ENCODE peak calls at places on chromosomes 3 and 15, in eight cellular contexts. One of them, this sample, is unnamed.

GRCh38 chr3:48151807-48152427 is 36.3 kb downstream of the CDC25A start:
- DNase-seq in tibial artery: no peak
- DNase-seq in H9: no peak
- DNase-seq in cardiac muscle cell: no peak
- DNase-seq in testis: peak
- DNase-seq in B cell: no peak
- DNase-seq in Calu3: no peak
- DNase-seq in adrenal gland: peak
- DNase-seq in this sample: no peak

GRCh38 chr3:147419062-147419701 is 10.0 kb downstream of the ZIC1 start:
- DNase-seq in tibial artery: no peak
- DNase-seq in H9: peak
- DNase-seq in cardiac muscle cell: peak
- DNase-seq in testis: peak
- DNase-seq in B cell: peak
- DNase-seq in Calu3: no peak
- DNase-seq in adrenal gland: peak
- DNase-seq in this sample: no peak

GRCh38 chr3:1929788-1930414 is 168.8 kb upstream of the CNTN4 start:
- DNase-seq in tibial artery: no peak
- DNase-seq in H9: no peak
- DNase-seq in cardiac muscle cell: no peak
- DNase-seq in testis: no peak
- DNase-seq in B cell: no peak
- DNase-seq in Calu3: no peak
- DNase-seq in adrenal gland: no peak
- DNase-seq in this sample: no peak

GRCh38 chr15:88541709-88542341 is 4.7 kb downstream of the DET1 start:
- DNase-seq in tibial artery: no peak
- DNase-seq in H9: no peak
- DNase-seq in cardiac muscle cell: no peak
- DNase-seq in testis: no peak
- DNase-seq in B cell: no peak
- DNase-seq in Calu3: no peak
- DNase-seq in adrenal gland: no peak
- DNase-seq in this sample: no peak

GRCh38 chr15:57364282-57365007 is 11.9 kb upstream of the CGNL1 start:
- DNase-seq in tibial artery: no peak
- DNase-seq in H9: peak
- DNase-seq in cardiac muscle cell: peak
- DNase-seq in testis: no peak
- DNase-seq in B cell: no peak
- DNase-seq in Calu3: no peak
- DNase-seq in adrenal gland: no peak
- DNase-seq in this sample: no peak

GRCh38 chr3:48407542-48408099 is 22.3 kb downstream of the PLXNB1 start:
- DNase-seq in tibial artery: peak
- DNase-seq in H9: no peak
- DNase-seq in cardiac muscle cell: no peak
- DNase-seq in testis: peak
- DNase-seq in B cell: peak
- DNase-seq in Calu3: no peak
- DNase-seq in adrenal gland: peak
- DNase-seq in this sample: no peak

GRCh38 chr15:62549345-62549970 is 384.4 kb upstream of the C2CD4B start:
- DNase-seq in tibial artery: no peak
- DNase-seq in H9: no peak
- DNase-seq in cardiac muscle cell: peak
- DNase-seq in testis: peak
- DNase-seq in B cell: no peak
- DNase-seq in Calu3: peak
- DNase-seq in adrenal gland: no peak
- DNase-seq in this sample: no peak

GRCh38 chr15:34951993-34952392 is 17.5 kb downstream of the AQR start:
- DNase-seq in tibial artery: no peak
- DNase-seq in H9: no peak
- DNase-seq in cardiac muscle cell: no peak
- DNase-seq in testis: no peak
- DNase-seq in B cell: no peak
- DNase-seq in Calu3: no peak
- DNase-seq in adrenal gland: no peak
- DNase-seq in this sample: no peak

GRCh38 chr3:30871720-30872119 is 22.7 kb downstream of the GADL1 start:
- DNase-seq in tibial artery: no peak
- DNase-seq in H9: no peak
- DNase-seq in cardiac muscle cell: no peak
- DNase-seq in testis: no peak
- DNase-seq in B cell: no peak
- DNase-seq in Calu3: no peak
- DNase-seq in adrenal gland: no peak
- DNase-seq in this sample: no peak

GRCh38 chr15:81229596-81229995 is 32.9 kb downstream of the IL16 start:
- DNase-seq in tibial artery: peak
- DNase-seq in H9: no peak
- DNase-seq in cardiac muscle cell: no peak
- DNase-seq in testis: no peak
- DNase-seq in B cell: no peak
- DNase-seq in Calu3: no peak
- DNase-seq in adrenal gland: no peak
- DNase-seq in this sample: no peak

GRCh38 chr3:126476166-126476975 is 680 bp upstream of the ZXDC start:
- DNase-seq in tibial artery: no peak
- DNase-seq in H9: peak
- DNase-seq in cardiac muscle cell: no peak
- DNase-seq in testis: no peak
- DNase-seq in B cell: no peak
- DNase-seq in Calu3: peak
- DNase-seq in adrenal gland: peak
- DNase-seq in this sample: peak

GRCh38 chr3:175735866-175736265 is 876.7 kb downstream of the NAALADL2 start:
- DNase-seq in tibial artery: no peak
- DNase-seq in H9: no peak
- DNase-seq in cardiac muscle cell: no peak
- DNase-seq in testis: no peak
- DNase-seq in B cell: no peak
- DNase-seq in Calu3: no peak
- DNase-seq in adrenal gland: no peak
- DNase-seq in this sample: no peak

GRCh38 chr15:74179983-74180688 is 6.6 kb downstream of the ISLR start:
- DNase-seq in tibial artery: no peak
- DNase-seq in H9: no peak
- DNase-seq in cardiac muscle cell: no peak
- DNase-seq in testis: no peak
- DNase-seq in B cell: no peak
- DNase-seq in Calu3: no peak
- DNase-seq in adrenal gland: no peak
- DNase-seq in this sample: no peak

DNA sequence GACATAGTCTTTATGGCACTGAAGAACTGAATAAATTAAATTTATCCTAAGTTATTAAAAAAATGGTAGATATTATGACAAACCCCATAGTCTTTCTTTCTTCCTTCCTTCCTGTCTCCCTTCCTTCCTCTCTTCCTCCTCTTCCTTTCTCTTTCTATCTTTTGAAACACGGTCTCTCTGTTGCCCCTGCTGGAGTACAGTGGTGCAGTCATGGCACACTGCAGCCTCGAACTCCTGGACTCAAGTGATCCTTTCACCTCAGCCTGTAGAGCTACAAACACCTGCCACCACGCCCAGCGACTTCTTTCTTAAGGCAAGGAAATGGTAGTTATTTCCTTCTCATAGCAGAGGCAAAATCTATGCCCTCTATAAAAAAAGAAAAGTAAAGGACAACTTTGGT is 354.6 kb downstream of the GAP43 start:
- DNase-seq in tibial artery: no peak
- DNase-seq in H9: no peak
- DNase-seq in cardiac muscle cell: no peak
- DNase-seq in testis: no peak
- DNase-seq in B cell: no peak
- DNase-seq in Calu3: no peak
- DNase-seq in adrenal gland: no peak
- DNase-seq in this sample: no peak
- TF ChIP-seq CTCF in tibial artery: no peak
- TF ChIP-seq CTCF in H9: peak
- TF ChIP-seq CTCF in cardiac muscle cell: no peak
- TF ChIP-seq CTCF in testis: no peak
- TF ChIP-seq CTCF in B cell: no peak
- TF ChIP-seq CTCF in Calu3: no peak
- TF ChIP-seq CTCF in adrenal gland: no peak
- TF ChIP-seq CTCF in this sample: no peak

DNA sequence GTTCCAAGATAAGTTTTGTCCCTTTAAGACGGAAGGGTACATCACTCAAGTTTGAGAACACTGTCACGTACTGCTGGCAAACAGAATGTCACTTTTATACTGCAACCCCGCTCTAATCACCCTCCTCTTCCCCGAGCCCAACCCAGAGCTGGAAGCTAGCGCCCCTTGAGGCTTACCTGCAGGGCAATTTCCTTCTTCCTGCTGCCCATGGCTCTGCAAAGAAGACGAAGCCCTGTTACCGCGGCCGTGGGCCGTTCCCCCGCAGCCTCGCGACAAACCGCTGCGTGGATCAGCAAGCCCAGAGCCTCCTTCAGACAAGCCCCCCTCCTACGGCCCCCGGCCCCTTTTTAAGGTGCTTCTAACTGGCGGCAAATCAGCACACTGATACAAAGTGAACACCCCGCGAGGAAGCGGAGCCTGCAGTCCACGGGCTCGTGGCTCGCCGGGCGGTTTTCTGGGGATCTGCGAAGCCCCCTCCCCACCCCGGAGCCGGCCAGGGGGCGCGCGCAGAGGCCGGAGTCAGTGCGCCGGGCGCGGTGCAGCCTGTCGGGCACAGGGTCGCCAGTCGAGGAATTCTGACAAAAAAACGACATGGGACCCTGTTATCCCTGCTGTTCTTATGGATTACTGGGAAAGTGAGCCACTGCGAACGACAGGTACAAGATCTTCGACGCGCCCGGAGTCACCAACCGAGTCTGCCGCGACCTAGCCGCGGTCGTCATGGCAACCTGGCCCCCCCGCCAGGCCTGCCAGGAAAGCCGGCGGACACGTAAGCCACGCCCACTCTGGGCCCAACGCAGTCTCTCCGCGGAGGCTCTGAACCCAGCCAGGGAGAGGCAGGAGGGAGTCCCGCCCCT is at the start of gene NME9:
- DNase-seq in tibial artery: peak
- DNase-seq in H9: peak
- DNase-seq in cardiac muscle cell: peak
- DNase-seq in testis: peak
- DNase-seq in B cell: peak
- DNase-seq in Calu3: peak
- DNase-seq in adrenal gland: peak
- DNase-seq in this sample: peak
- TF ChIP-seq CTCF in tibial artery: peak
- TF ChIP-seq CTCF in H9: peak
- TF ChIP-seq CTCF in cardiac muscle cell: peak
- TF ChIP-seq CTCF in testis: no peak
- TF ChIP-seq CTCF in B cell: peak
- TF ChIP-seq CTCF in Calu3: peak
- TF ChIP-seq CTCF in adrenal gland: peak
- TF ChIP-seq CTCF in this sample: peak

GRCh38 chr15:91783001-91783400 is 70.5 kb upstream of the SLCO3A1 start:
- DNase-seq in tibial artery: no peak
- DNase-seq in H9: no peak
- DNase-seq in cardiac muscle cell: no peak
- DNase-seq in testis: no peak
- DNase-seq in B cell: no peak
- DNase-seq in Calu3: no peak
- DNase-seq in adrenal gland: no peak
- DNase-seq in this sample: no peak
- TF ChIP-seq CTCF in tibial artery: no peak
- TF ChIP-seq CTCF in H9: no peak
- TF ChIP-seq CTCF in cardiac muscle cell: no peak
- TF ChIP-seq CTCF in testis: no peak
- TF ChIP-seq CTCF in B cell: no peak
- TF ChIP-seq CTCF in Calu3: no peak
- TF ChIP-seq CTCF in adrenal gland: no peak
- TF ChIP-seq CTCF in this sample: no peak

DNA sequence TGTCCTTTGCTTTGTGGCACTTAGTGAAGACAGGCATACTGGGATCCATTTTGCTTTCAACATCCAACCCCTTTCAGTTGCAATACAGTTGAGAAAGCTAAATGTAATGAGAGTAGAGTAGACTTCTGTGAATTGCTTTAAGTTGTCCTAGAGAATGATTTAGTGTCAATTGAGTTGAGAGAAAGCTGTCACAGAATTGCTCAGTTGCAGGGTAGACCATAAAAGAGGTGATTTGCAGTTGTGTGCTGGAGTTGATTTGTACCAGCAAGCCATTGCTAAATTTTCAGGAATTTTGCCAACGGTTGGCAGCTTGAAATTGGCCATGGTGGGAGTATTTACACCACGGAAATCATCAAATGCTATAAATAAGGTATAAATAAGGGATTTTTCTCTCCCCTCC is 2.2 kb downstream of the ABHD5 start:
- DNase-seq in tibial artery: no peak
- DNase-seq in H9: no peak
- DNase-seq in cardiac muscle cell: no peak
- DNase-seq in testis: no peak
- DNase-seq in B cell: no peak
- DNase-seq in Calu3: no peak
- DNase-seq in adrenal gland: no peak
- DNase-seq in this sample: no peak
- TF ChIP-seq CTCF in tibial artery: no peak
- TF ChIP-seq CTCF in H9: no peak
- TF ChIP-seq CTCF in cardiac muscle cell: no peak
- TF ChIP-seq CTCF in testis: no peak
- TF ChIP-seq CTCF in B cell: no peak
- TF ChIP-seq CTCF in Calu3: no peak
- TF ChIP-seq CTCF in adrenal gland: no peak
- TF ChIP-seq CTCF in this sample: no peak

DNA sequence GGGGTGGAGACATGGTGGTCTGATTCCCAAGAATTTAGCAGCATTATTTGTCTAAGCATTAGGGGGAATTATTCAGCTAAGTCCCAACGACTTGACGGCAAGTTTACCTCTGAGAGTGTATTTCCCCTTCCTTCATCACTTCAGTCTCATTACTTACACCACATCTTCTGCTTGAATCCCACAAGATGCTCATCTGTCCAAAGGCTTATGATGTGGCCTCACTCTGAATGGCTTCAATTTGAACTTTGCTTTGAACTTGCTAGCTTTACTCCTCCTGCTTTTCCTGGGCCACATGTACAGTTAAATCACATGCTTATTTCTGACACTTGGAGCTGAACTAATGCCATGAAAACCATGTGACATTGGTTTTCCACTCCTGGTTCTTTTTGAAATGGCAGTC is 231.3 kb upstream of the SATB1 start:
- DNase-seq in tibial artery: no peak
- DNase-seq in H9: no peak
- DNase-seq in cardiac muscle cell: no peak
- DNase-seq in testis: no peak
- DNase-seq in B cell: no peak
- DNase-seq in Calu3: no peak
- DNase-seq in adrenal gland: no peak
- DNase-seq in this sample: no peak
- TF ChIP-seq CTCF in tibial artery: no peak
- TF ChIP-seq CTCF in H9: no peak
- TF ChIP-seq CTCF in cardiac muscle cell: no peak
- TF ChIP-seq CTCF in testis: no peak
- TF ChIP-seq CTCF in B cell: no peak
- TF ChIP-seq CTCF in Calu3: no peak
- TF ChIP-seq CTCF in adrenal gland: no peak
- TF ChIP-seq CTCF in this sample: no peak

This sample was measured in progenitor cell of endocrine pancreas.